ENCODE peak calls at places on chromosomes 12 and 14, in seven cellular contexts. One of them, this sample, is unnamed.

GRCh38 chr14:22524105-22524783 is 64.8 kb downstream of the DAD1 start:
- DNase-seq in GM23248: no peak
- DNase-seq in OCI-LY7: no peak
- DNase-seq in HCT116: no peak
- DNase-seq in hepatocyte: no peak
- DNase-seq in GM23338: no peak
- DNase-seq in SK-N-SH: no peak
- DNase-seq in this sample: no peak

GRCh38 chr14:37186865-37187264 is 10.9 kb upstream of the MIPOL1 start:
- DNase-seq in GM23248: no peak
- DNase-seq in OCI-LY7: no peak
- DNase-seq in HCT116: no peak
- DNase-seq in hepatocyte: no peak
- DNase-seq in GM23338: no peak
- DNase-seq in SK-N-SH: no peak
- DNase-seq in this sample: no peak

GRCh38 chr12:69210661-69211060 is 28.7 kb upstream of the CPSF6 start:
- DNase-seq in GM23248: no peak
- DNase-seq in OCI-LY7: no peak
- DNase-seq in HCT116: no peak
- DNase-seq in hepatocyte: no peak
- DNase-seq in GM23338: no peak
- DNase-seq in SK-N-SH: no peak
- DNase-seq in this sample: no peak

GRCh38 chr12:15788266-15789214 is 648 bp downstream of the EPS8 start:
- DNase-seq in GM23248: peak
- DNase-seq in OCI-LY7: no peak
- DNase-seq in HCT116: peak
- DNase-seq in hepatocyte: peak
- DNase-seq in GM23338: peak
- DNase-seq in SK-N-SH: no peak
- DNase-seq in this sample: peak

GRCh38 chr14:68632591-68632895 is 160.3 kb downstream of the ZFP36L1 start:
- DNase-seq in GM23248: no peak
- DNase-seq in OCI-LY7: no peak
- DNase-seq in HCT116: no peak
- DNase-seq in hepatocyte: no peak
- DNase-seq in GM23338: no peak
- DNase-seq in SK-N-SH: no peak
- DNase-seq in this sample: no peak

GRCh38 chr12:64560395-64561301 is 49.6 kb upstream of the RASSF3 start:
- DNase-seq in GM23248: peak
- DNase-seq in OCI-LY7: no peak
- DNase-seq in HCT116: peak
- DNase-seq in hepatocyte: peak
- DNase-seq in GM23338: peak
- DNase-seq in SK-N-SH: peak
- DNase-seq in this sample: peak

GRCh38 chr12:121803861-121804416 is at the start of gene SETD1B:
- DNase-seq in GM23248: peak
- DNase-seq in OCI-LY7: peak
- DNase-seq in HCT116: no peak
- DNase-seq in hepatocyte: peak
- DNase-seq in GM23338: peak
- DNase-seq in SK-N-SH: peak
- DNase-seq in this sample: peak

GRCh38 chr14:93937519-93937918 is 10.4 kb downstream of the FAM181A start:
- DNase-seq in GM23248: no peak
- DNase-seq in OCI-LY7: no peak
- DNase-seq in HCT116: no peak
- DNase-seq in hepatocyte: no peak
- DNase-seq in GM23338: no peak
- DNase-seq in SK-N-SH: no peak
- DNase-seq in this sample: no peak

GRCh38 chr12:5088586-5089264 is 45.0 kb downstream of the KCNA5 start:
- DNase-seq in GM23248: peak
- DNase-seq in OCI-LY7: no peak
- DNase-seq in HCT116: no peak
- DNase-seq in hepatocyte: peak
- DNase-seq in GM23338: no peak
- DNase-seq in SK-N-SH: peak
- DNase-seq in this sample: no peak
- TF ChIP-seq EZH2phosphoT487 in GM23248: no peak
- TF ChIP-seq EZH2phosphoT487 in OCI-LY7: no peak
- TF ChIP-seq EZH2phosphoT487 in HCT116: no peak
- TF ChIP-seq EZH2phosphoT487 in hepatocyte: no peak
- TF ChIP-seq EZH2phosphoT487 in GM23338: no peak
- TF ChIP-seq EZH2phosphoT487 in SK-N-SH: no peak
- TF ChIP-seq EZH2phosphoT487 in this sample: no peak

GRCh38 chr12:41419151-41419893 is 231.2 kb downstream of the PDZRN4 start:
- DNase-seq in GM23248: no peak
- DNase-seq in OCI-LY7: no peak
- DNase-seq in HCT116: no peak
- DNase-seq in hepatocyte: no peak
- DNase-seq in GM23338: no peak
- DNase-seq in SK-N-SH: no peak
- DNase-seq in this sample: peak
- TF ChIP-seq EZH2phosphoT487 in GM23248: no peak
- TF ChIP-seq EZH2phosphoT487 in OCI-LY7: no peak
- TF ChIP-seq EZH2phosphoT487 in HCT116: no peak
- TF ChIP-seq EZH2phosphoT487 in hepatocyte: no peak
- TF ChIP-seq EZH2phosphoT487 in GM23338: no peak
- TF ChIP-seq EZH2phosphoT487 in SK-N-SH: no peak
- TF ChIP-seq EZH2phosphoT487 in this sample: no peak

GRCh38 chr14:99123208-99123870 is 148.7 kb downstream of the BCL11B start:
- DNase-seq in GM23248: no peak
- DNase-seq in OCI-LY7: no peak
- DNase-seq in HCT116: no peak
- DNase-seq in hepatocyte: no peak
- DNase-seq in GM23338: no peak
- DNase-seq in SK-N-SH: peak
- DNase-seq in this sample: no peak

GRCh38 chr14:99124482-99125104 is 147.4 kb downstream of the BCL11B start:
- DNase-seq in GM23248: no peak
- DNase-seq in OCI-LY7: no peak
- DNase-seq in HCT116: no peak
- DNase-seq in hepatocyte: no peak
- DNase-seq in GM23338: no peak
- DNase-seq in SK-N-SH: peak
- DNase-seq in this sample: no peak

GRCh38 chr14:99120147-99121026 is 151.6 kb downstream of the BCL11B start:
- DNase-seq in GM23248: no peak
- DNase-seq in OCI-LY7: no peak
- DNase-seq in HCT116: no peak
- DNase-seq in hepatocyte: no peak
- DNase-seq in GM23338: no peak
- DNase-seq in SK-N-SH: no peak
- DNase-seq in this sample: no peak

GRCh38 chr14:99121027-99121875 is 150.7 kb downstream of the BCL11B start:
- DNase-seq in GM23248: no peak
- DNase-seq in OCI-LY7: no peak
- DNase-seq in HCT116: no peak
- DNase-seq in hepatocyte: no peak
- DNase-seq in GM23338: no peak
- DNase-seq in SK-N-SH: no peak
- DNase-seq in this sample: no peak

DNA sequence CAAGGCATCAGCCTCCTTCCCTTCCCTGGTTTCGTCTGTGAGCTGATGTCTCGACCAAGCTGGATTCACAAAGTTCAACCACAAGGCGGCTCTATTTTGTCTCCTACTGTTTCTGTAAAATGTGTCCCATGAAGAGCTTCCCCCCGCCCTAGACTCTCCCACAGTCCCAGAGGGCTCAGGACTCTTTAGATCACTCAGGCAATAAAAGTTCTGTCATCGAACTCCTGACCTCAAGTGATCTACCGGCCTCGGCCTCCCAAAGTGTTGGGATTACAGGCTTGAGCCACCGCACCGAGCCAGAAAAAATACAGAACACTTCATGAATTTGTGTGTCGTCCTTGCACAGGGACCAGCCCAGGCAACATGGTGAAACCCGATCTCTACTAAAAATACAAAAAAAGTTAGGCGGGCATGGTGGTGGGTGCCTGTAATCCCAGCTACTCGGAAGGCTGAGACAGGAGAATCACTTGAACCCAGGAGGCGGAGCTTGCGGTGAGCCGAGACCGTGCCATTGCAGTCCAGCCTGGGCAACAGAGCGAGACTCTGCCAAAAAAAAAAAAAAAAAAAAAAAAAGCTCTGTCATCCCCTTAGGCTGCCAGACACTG is 149.4 kb downstream of the BCL11B start:
- DNase-seq in GM23248: no peak
- DNase-seq in OCI-LY7: no peak
- DNase-seq in HCT116: no peak
- DNase-seq in hepatocyte: no peak
- DNase-seq in GM23338: peak
- DNase-seq in SK-N-SH: no peak
- DNase-seq in this sample: no peak
- TF ChIP-seq EZH2phosphoT487 in GM23248: no peak
- TF ChIP-seq EZH2phosphoT487 in OCI-LY7: no peak
- TF ChIP-seq EZH2phosphoT487 in HCT116: no peak
- TF ChIP-seq EZH2phosphoT487 in hepatocyte: no peak
- TF ChIP-seq EZH2phosphoT487 in GM23338: no peak
- TF ChIP-seq EZH2phosphoT487 in SK-N-SH: no peak
- TF ChIP-seq EZH2phosphoT487 in this sample: no peak

GRCh38 chr14:23639048-23639890 is 3.1 kb downstream of the DHRS2 start:
- DNase-seq in GM23248: no peak
- DNase-seq in OCI-LY7: no peak
- DNase-seq in HCT116: no peak
- DNase-seq in hepatocyte: no peak
- DNase-seq in GM23338: no peak
- DNase-seq in SK-N-SH: no peak
- DNase-seq in this sample: no peak

GRCh38 chr14:23639891-23640523 is 3.8 kb downstream of the DHRS2 start:
- DNase-seq in GM23248: peak
- DNase-seq in OCI-LY7: no peak
- DNase-seq in HCT116: no peak
- DNase-seq in hepatocyte: no peak
- DNase-seq in GM23338: no peak
- DNase-seq in SK-N-SH: no peak
- DNase-seq in this sample: no peak

GRCh38 chr14:23638414-23639047 is 2.4 kb downstream of the DHRS2 start:
- DNase-seq in GM23248: no peak
- DNase-seq in OCI-LY7: no peak
- DNase-seq in HCT116: no peak
- DNase-seq in hepatocyte: no peak
- DNase-seq in GM23338: no peak
- DNase-seq in SK-N-SH: peak
- DNase-seq in this sample: no peak

GRCh38 chr14:23633160-23633701 is 2.9 kb upstream of the DHRS2 start:
- DNase-seq in GM23248: no peak
- DNase-seq in OCI-LY7: no peak
- DNase-seq in HCT116: no peak
- DNase-seq in hepatocyte: peak
- DNase-seq in GM23338: peak
- DNase-seq in SK-N-SH: peak
- DNase-seq in this sample: peak

GRCh38 chr14:23636317-23637211 is at the start of gene DHRS2:
- DNase-seq in GM23248: no peak
- DNase-seq in OCI-LY7: peak
- DNase-seq in HCT116: peak
- DNase-seq in hepatocyte: no peak
- DNase-seq in GM23338: peak
- DNase-seq in SK-N-SH: no peak
- DNase-seq in this sample: no peak
- TF ChIP-seq EZH2phosphoT487 in GM23248: no peak
- TF ChIP-seq EZH2phosphoT487 in OCI-LY7: no peak
- TF ChIP-seq EZH2phosphoT487 in HCT116: no peak
- TF ChIP-seq EZH2phosphoT487 in hepatocyte: no peak
- TF ChIP-seq EZH2phosphoT487 in GM23338: no peak
- TF ChIP-seq EZH2phosphoT487 in SK-N-SH: no peak
- TF ChIP-seq EZH2phosphoT487 in this sample: no peak

GRCh38 chr12:114638790-114639435 is 45.1 kb downstream of the TBX3 start:
- DNase-seq in GM23248: no peak
- DNase-seq in OCI-LY7: no peak
- DNase-seq in HCT116: no peak
- DNase-seq in hepatocyte: no peak
- DNase-seq in GM23338: peak
- DNase-seq in SK-N-SH: no peak
- DNase-seq in this sample: no peak
- TF ChIP-seq EZH2phosphoT487 in GM23248: no peak
- TF ChIP-seq EZH2phosphoT487 in OCI-LY7: no peak
- TF ChIP-seq EZH2phosphoT487 in HCT116: no peak
- TF ChIP-seq EZH2phosphoT487 in hepatocyte: no peak
- TF ChIP-seq EZH2phosphoT487 in GM23338: no peak
- TF ChIP-seq EZH2phosphoT487 in SK-N-SH: no peak
- TF ChIP-seq EZH2phosphoT487 in this sample: no peak

GRCh38 chr14:20690848-20691640 is 2.5 kb downstream of the ANG start:
- DNase-seq in GM23248: peak
- DNase-seq in OCI-LY7: peak
- DNase-seq in HCT116: peak
- DNase-seq in hepatocyte: peak
- DNase-seq in GM23338: peak
- DNase-seq in SK-N-SH: peak
- DNase-seq in this sample: peak
- TF ChIP-seq EZH2phosphoT487 in GM23248: no peak
- TF ChIP-seq EZH2phosphoT487 in OCI-LY7: no peak
- TF ChIP-seq EZH2phosphoT487 in HCT116: no peak
- TF ChIP-seq EZH2phosphoT487 in hepatocyte: no peak
- TF ChIP-seq EZH2phosphoT487 in GM23338: no peak
- TF ChIP-seq EZH2phosphoT487 in SK-N-SH: no peak
- TF ChIP-seq EZH2phosphoT487 in this sample: no peak

DNA sequence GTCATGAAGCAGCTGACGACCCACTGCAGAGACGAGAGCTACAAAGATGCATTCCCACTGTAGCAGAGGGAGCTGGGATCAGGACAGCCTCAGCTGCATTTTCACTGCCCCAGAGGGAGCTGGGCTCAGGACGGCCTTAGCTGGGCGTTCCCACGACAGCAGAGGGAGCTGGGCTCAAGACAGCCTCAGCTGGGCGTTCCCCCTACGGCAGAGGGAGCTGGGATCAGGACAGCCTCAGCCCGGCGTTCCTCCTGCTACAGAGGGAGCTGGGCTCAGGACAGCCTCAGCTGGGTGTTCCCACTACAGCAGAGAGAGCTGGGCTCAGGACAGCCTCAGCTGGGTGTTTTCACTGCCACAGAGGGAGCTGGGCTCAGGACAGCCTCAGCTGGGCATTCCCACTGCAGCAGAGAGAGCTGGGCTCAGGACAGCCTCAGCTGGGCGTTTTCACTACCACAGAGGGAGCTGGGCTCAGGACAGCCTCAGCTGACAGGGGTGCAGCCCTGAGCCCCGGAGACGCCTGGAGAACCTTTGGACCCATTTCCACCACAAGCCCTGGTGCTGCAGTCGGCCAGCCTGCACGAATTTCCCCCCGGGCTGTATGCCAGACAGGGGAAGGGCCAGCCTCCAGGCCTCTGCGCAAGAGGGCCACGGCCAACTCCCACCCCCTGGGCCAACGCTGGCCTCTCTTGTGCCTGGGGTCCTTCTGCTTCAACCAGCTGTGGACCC is 2.8 kb upstream of the C14orf180 start:
- DNase-seq in GM23248: peak
- DNase-seq in OCI-LY7: no peak
- DNase-seq in HCT116: no peak
- DNase-seq in hepatocyte: peak
- DNase-seq in GM23338: no peak
- DNase-seq in SK-N-SH: no peak
- DNase-seq in this sample: no peak
- TF ChIP-seq EZH2phosphoT487 in GM23248: no peak
- TF ChIP-seq EZH2phosphoT487 in OCI-LY7: no peak
- TF ChIP-seq EZH2phosphoT487 in HCT116: no peak
- TF ChIP-seq EZH2phosphoT487 in hepatocyte: no peak
- TF ChIP-seq EZH2phosphoT487 in GM23338: no peak
- TF ChIP-seq EZH2phosphoT487 in SK-N-SH: no peak
- TF ChIP-seq EZH2phosphoT487 in this sample: no peak